ENCODE peak calls at places on chromosomes 11 and 22, in ten cellular contexts. Z is T-helper 2 cell; R is COR-L47; E is AG09319; L is NCI-H510A treated with DMSO at 0.1 percent for 48 hours; G is fibroblast of lung; B is naive thymus-derived CD8-positive, alpha-beta T cell; C is NCI-H774; K is choroid plexus epithelial cell; Y is Calu3. P is an unnamed sample.

GRCh38 chr11:105229257-105229656 is 89.7 kb upstream of the CARD18 start:
- DNase-seq in L (no peak), Z (no peak), R (no peak), C (no peak), B (no peak), Y (no peak), G (peak; percentile 72), E (no peak), K (peak; percentile 69), P (no peak)

GRCh38 chr11:25163421-25163820 is 666.6 kb downstream of the LUZP2 start:
- DNase-seq in Y (no peak), B (no peak), Z (no peak), K (peak; percentile 76), C (no peak), G (peak; percentile 84), E (no peak), L (no peak), R (no peak), P (no peak)

GRCh38 chr11:12474871-12475270 is 97.5 kb downstream of the PARVA start:
- DNase-seq in G (no peak), E (no peak), K (no peak), R (no peak), B (no peak), Y (no peak), Z (no peak), L (no peak), C (no peak), P (no peak)

GRCh38 chr11:26193714-26194373 is 138.1 kb upstream of the ANO3 start:
- DNase-seq in R (no peak), L (no peak), Y (no peak), Z (no peak), G (no peak), K (no peak), E (no peak), B (no peak), C (no peak), P (no peak)

GRCh38 chr11:30585067-30585891 is 874 bp downstream of the MPPED2 start:
- DNase-seq in L (no peak), Z (peak; percentile 4), E (no peak), C (no peak), Y (peak; percentile 13), K (no peak), B (peak; percentile 6), G (no peak), R (no peak), P (no peak)

GRCh38 chr11:78318321-78318720 is 99.3 kb downstream of the GAB2 start:
- DNase-seq in K (no peak), B (no peak), C (no peak), R (no peak), Y (no peak), E (no peak), Z (no peak), L (no peak), G (no peak), P (no peak)

GRCh38 chr11:59550842-59551650 is 39.7 kb downstream of the OR4D9 start:
- DNase-seq in K (peak; percentile 93), R (peak; percentile 77), Y (peak; percentile 75), L (peak; percentile 86), G (peak; percentile 83), B (peak; percentile 61), C (peak; percentile 59), Z (peak; percentile 70), E (peak; percentile 82), P (peak; percentile 91)

GRCh38 chr22:40463727-40464126 is 93.3 kb downstream of the SGSM3 start:
- DNase-seq in G (no peak), R (no peak), E (no peak), B (no peak), Z (no peak), K (no peak), Y (no peak), C (no peak), L (no peak), P (no peak)

GRCh38 chr11:111457731-111458368 is 54.3 kb downstream of the BTG4 start:
- DNase-seq in G (no peak), L (no peak), K (no peak), Z (no peak), B (no peak), Y (no peak), R (no peak), C (no peak), E (no peak), P (no peak)

GRCh38 chr11:11415786-11416390 is 62.8 kb upstream of the CSNK2A3 start:
- DNase-seq in L (no peak), R (no peak), C (no peak), E (no peak), K (no peak), G (peak; percentile 32), Z (no peak), Y (no peak), B (no peak), P (no peak)

GRCh38 chr22:50482107-50483074 is 1.0 kb downstream of the ADM2 start:
- DNase-seq in C (no peak), E (no peak), B (no peak), R (no peak), Z (no peak), K (no peak), Y (no peak), L (no peak), G (no peak), P (no peak)

GRCh38 chr11:129803533-129803932 is 12.1 kb upstream of the TMEM45B start:
- DNase-seq in G (no peak), B (no peak), Y (no peak), Z (no peak), R (no peak), K (no peak), C (no peak), L (no peak), E (no peak), P (no peak)

GRCh38 chr11:76579047-76579751 is 91.3 kb downstream of the LRRC32 start:
- DNase-seq in E (no peak), Y (no peak), B (no peak), K (peak; percentile 81), L (no peak), C (no peak), Z (no peak), R (no peak), G (no peak), P (no peak)

GRCh38 chr11:34274712-34275398 is 83.0 kb downstream of the ABTB2 start:
- DNase-seq in R (no peak), B (no peak), G (peak; percentile 98), C (no peak), L (peak; percentile 72), Z (no peak), K (peak; percentile 86), E (peak; percentile 91), Y (peak; percentile 96), P (no peak)

GRCh38 chr22:35230839-35231584 is 26.3 kb upstream of the HMGXB4 start:
- DNase-seq in L (no peak), K (no peak), E (no peak), R (peak; percentile 72), G (no peak), B (no peak), Z (no peak), C (peak; percentile 0), Y (peak; percentile 4), P (no peak)

GRCh38 chr11:93532285-93532789 is 10.9 kb downstream of the SMCO4 start:
- DNase-seq in C (no peak), L (no peak), E (no peak), B (no peak), G (peak; percentile 53), Z (no peak), K (peak; percentile 50), Y (no peak), R (no peak), P (no peak)

GRCh38 chr11:102006835-102007566 is 40.2 kb upstream of the CFAP300 start:
- DNase-seq in Y (peak; percentile 11), G (no peak), R (peak; percentile 3), Z (no peak), C (peak; percentile 54), E (no peak), K (no peak), L (peak; percentile 77), B (no peak), P (no peak)

GRCh38 chr11:60788401-60789110 is 3.4 kb downstream of the MS4A10 start:
- DNase-seq in R (peak; percentile 4), K (peak; percentile 14), Y (no peak), E (no peak), Z (no peak), C (no peak), L (no peak), B (no peak), G (no peak), P (no peak)

GRCh38 chr22:30564766-30565118 is 9.7 kb downstream of the GAL3ST1 start:
- DNase-seq in G (no peak), Z (no peak), Y (no peak), C (no peak), E (no peak), K (no peak), R (no peak), L (no peak), B (no peak), P (no peak)

GRCh38 chr22:50695421-50696250 is 23.0 kb downstream of the SHANK3 start:
- DNase-seq in L (no peak), B (no peak), Z (no peak), E (no peak), C (no peak), R (no peak), G (no peak), K (no peak), Y (no peak), P (no peak)

GRCh38 chr11:73551697-73552096 is 46.2 kb downstream of the FAM168A start:
- DNase-seq in Y (no peak), B (no peak), R (no peak), K (no peak), G (no peak), C (no peak), E (no peak), Z (no peak), L (no peak), P (no peak)

GRCh38 chr11:62889126-62889483 is 8.4 kb downstream of the SLC3A2 start:
- DNase-seq in Z (no peak), K (peak; percentile 17), R (no peak), Y (no peak), C (no peak), L (no peak), B (no peak), G (no peak), E (no peak), P (no peak)

GRCh38 chr22:45091254-45091854 is 72.4 kb upstream of the NUP50 start:
- DNase-seq in R (no peak), K (no peak), C (no peak), E (no peak), Z (no peak), L (no peak), Y (no peak), B (no peak), G (no peak), P (no peak)

GRCh38 chr11:211741-212140 is 4.2 kb downstream of the RIC8A start:
- DNase-seq in R (no peak), B (no peak), Z (no peak), E (no peak), Y (no peak), C (no peak), G (no peak), K (no peak), L (no peak), P (no peak)

GRCh38 chr22:44452531-44453420 is 45.3 kb downstream of the RTL6 start:
- DNase-seq in Z (no peak), G (no peak), E (no peak), L (no peak), B (no peak), K (no peak), C (no peak), R (no peak), Y (no peak), P (no peak)

GRCh38 chr22:47334596-47334995 is 572.1 kb downstream of the TBC1D22A start:
- DNase-seq in K (no peak), L (no peak), B (no peak), Z (no peak), C (no peak), G (no peak), Y (no peak), E (no peak), R (no peak), P (no peak)

GRCh38 chr22:49269371-49269770 is 558.3 kb downstream of the BRD1 start:
- DNase-seq in K (no peak), R (peak; percentile 48), Z (no peak), B (no peak), L (no peak), Y (no peak), E (no peak), C (no peak), G (no peak), P (no peak)

GRCh38 chr11:69380451-69380901 is 86.5 kb downstream of the MYEOV start:
- DNase-seq in Z (no peak), L (no peak), B (no peak), K (no peak), E (no peak), G (no peak), C (no peak), Y (no peak), R (no peak), P (no peak)

P was measured in activated CD4-positive, alpha-beta T cell treated with anti-CD3 and anti-CD28 coated beads, Interleukin-2, amount 50 U/mL, for 24 hours.